ENCODE peak calls at places on chromosomes 2 and 18, in six cellular contexts. U is PC-3, F is H9, E is fibroblast of lung, Q is HCT116, R is SK-N-SH. H is an unnamed sample.

GRCh38 chr2:156333274-156333950 is 891 bp upstream of the NR4A2 start:
- DNase-seq in R (no peak), E (no peak), Q (no peak), U (peak; percentile 30), F (no peak), H (no peak)

GRCh38 chr18:5903386-5903785 is 8.1 kb upstream of the TMEM200C start:
- DNase-seq in F (no peak), R (no peak), Q (no peak), E (no peak), U (no peak), H (no peak)

GRCh38 chr2:38523728-38524437 is 78.8 kb downstream of the HNRNPLL start:
- DNase-seq in Q (no peak), E (no peak), U (no peak), F (peak; percentile 65), R (peak; percentile 52), H (peak; percentile 92)

GRCh38 chr18:48488388-48488850 is 50.4 kb upstream of the CTIF start:
- DNase-seq in U (peak; percentile 78), R (no peak), E (peak; percentile 97), Q (peak; percentile 41), F (no peak), H (no peak)

GRCh38 chr2:230090978-230091377 is 22.3 kb upstream of the SLC16A14 start:
- DNase-seq in U (no peak), F (no peak), E (no peak), Q (no peak), R (no peak), H (no peak)

GRCh38 chr2:33302348-33302747 is 174.1 kb upstream of the RASGRP3 start:
- DNase-seq in Q (no peak), R (no peak), F (no peak), U (no peak), E (no peak), H (no peak)

GRCh38 chr2:240469747-240470146 is 34.3 kb downstream of the GPC1 start:
- DNase-seq in Q (no peak), U (no peak), F (no peak), R (no peak), E (no peak), H (no peak)

GRCh38 chr2:74573747-74574562 is 19.4 kb downstream of the DOK1 start:
- DNase-seq in R (no peak), E (peak; percentile 44), U (peak; percentile 72), F (no peak), Q (no peak), H (peak; percentile 91)

GRCh38 chr2:181937473-181937872 is 45.9 kb downstream of the ITPRID2 start:
- DNase-seq in R (no peak), F (no peak), Q (no peak), E (no peak), U (peak; percentile 20), H (no peak)

GRCh38 chr2:26246818-26247217 is 2.1 kb downstream of the HADHB start:
- DNase-seq in E (peak; percentile 59), U (peak; percentile 44), F (no peak), R (no peak), Q (no peak), H (no peak)

GRCh38 chr2:230418341-230419016 is 2.5 kb downstream of the SP100 start:
- DNase-seq in U (peak; percentile 42), F (no peak), R (no peak), Q (no peak), E (peak; percentile 83), H (no peak)

GRCh38 chr2:156935611-156936010 is 321.9 kb upstream of the GALNT5 start:
- DNase-seq in F (no peak), R (no peak), Q (no peak), U (peak; percentile 98), E (peak; percentile 71), H (no peak)

GRCh38 chr2:196370386-196370785 is 199.0 kb upstream of the STK17B start:
- DNase-seq in Q (no peak), E (peak; percentile 48), F (no peak), U (no peak), R (no peak), H (no peak)

GRCh38 chr2:200156140-200156858 is 150.2 kb upstream of the SPATS2L start:
- DNase-seq in R (no peak), U (peak; percentile 63), E (peak; percentile 83), F (no peak), Q (no peak), H (no peak)

GRCh38 chr2:121239969-121240368 is 45.0 kb downstream of the TFCP2L1 start:
- DNase-seq in U (no peak), Q (no peak), R (no peak), E (no peak), F (no peak), H (no peak)

GRCh38 chr2:153479527-153479926 is 965 bp upstream of the RPRM start:
- DNase-seq in F (no peak), Q (no peak), U (peak; percentile 54), R (no peak), E (peak; percentile 2), H (no peak)

GRCh38 chr2:58535182-58535581 is 294.1 kb upstream of the FANCL start:
- DNase-seq in Q (no peak), R (no peak), F (peak; percentile 74), E (no peak), U (no peak), H (no peak)

GRCh38 chr2:237073552-237073951 is 12.1 kb upstream of the COPS8 start:
- DNase-seq in Q (no peak), R (no peak), U (peak; percentile 57), F (no peak), E (peak; percentile 91), H (no peak)

GRCh38 chr2:218033590-218034496 is 31.0 kb upstream of the TNS1 start:
- DNase-seq in F (peak; percentile 58), E (no peak), R (no peak), Q (no peak), U (no peak), H (no peak)

GRCh38 chr18:58863539-58864145 is 1.0 kb upstream of the ZNF532 start:
- DNase-seq in R (peak; percentile 82), U (peak; percentile 38), E (peak; percentile 46), Q (no peak), F (no peak), H (peak; percentile 65)

GRCh38 chr2:108988796-108989713 is at the start of gene EDAR:
- DNase-seq in F (peak; percentile 88), U (peak; percentile 77), R (peak; percentile 67), E (peak; percentile 36), Q (peak; percentile 57), H (peak; percentile 55)

GRCh38 chr18:25192065-25192464 is 159.9 kb downstream of the ZNF521 start:
- DNase-seq in E (no peak), F (no peak), Q (no peak), U (no peak), R (no peak), H (no peak)

DNA sequence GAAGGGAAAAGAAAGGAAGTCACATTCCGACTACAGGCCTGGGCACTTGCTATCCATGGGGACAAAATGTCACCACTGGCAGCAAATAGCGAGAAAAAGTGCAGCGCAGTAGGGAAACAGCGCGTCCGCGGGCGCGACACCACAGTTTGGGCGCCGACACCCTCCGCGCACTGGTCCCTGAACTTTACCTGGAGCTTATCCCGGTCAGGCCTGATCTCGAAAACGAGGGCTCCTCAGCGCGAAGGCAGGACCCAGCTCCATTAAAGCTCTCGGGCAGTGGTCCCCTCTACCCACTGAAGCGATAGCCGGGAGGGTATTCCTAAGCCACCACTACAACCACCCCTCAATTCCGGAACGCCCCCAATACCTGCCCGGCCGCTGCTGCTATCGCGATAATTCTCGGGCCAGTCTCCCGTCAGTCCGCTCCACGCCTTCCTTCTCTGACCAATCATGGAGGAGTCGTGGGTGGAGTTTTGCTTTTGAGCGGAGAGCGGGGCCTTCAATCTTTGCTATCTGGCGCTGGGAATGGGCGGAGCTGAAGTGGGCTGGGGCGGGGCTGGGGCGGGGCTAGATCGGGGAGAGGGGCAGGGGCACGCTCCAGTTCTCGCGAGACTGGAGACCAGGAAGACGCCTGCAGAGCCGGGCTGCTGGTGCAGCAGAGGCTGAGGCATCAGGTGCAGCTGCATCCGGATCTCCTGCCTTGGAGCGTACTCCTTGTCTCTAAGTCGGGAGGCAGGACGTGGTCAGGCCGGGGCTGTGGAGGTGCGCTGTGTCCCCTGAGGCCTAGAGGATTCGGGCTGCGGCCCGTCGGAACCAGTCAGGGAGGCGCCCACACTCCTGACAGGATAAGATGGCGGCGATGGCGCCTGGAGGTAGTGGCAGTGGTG is at the start of the genes PIGN and RELCH:
- DNase-seq in F (peak; percentile 99), Q (peak; percentile 97), R (peak; percentile 95), U (peak; percentile 98), E (peak; percentile 96), H (peak; percentile 99)
- H3K4me2 ChIP-seq in F (peak within 1 kb of the TSS; percentile 88), Q (peak within 1 kb of the TSS; percentile 91), R (peak within 1 kb of the TSS; percentile 97), U (peak within 1 kb of the TSS; percentile 97), E (peak within 1 kb of the TSS; percentile 99), H (peak within 1 kb of the TSS; percentile 84)

GRCh38 chr2:35356332-35356731 is 999.2 kb upstream of the CRIM1 start:
- DNase-seq in Q (no peak), F (no peak), U (no peak), R (no peak), E (no peak), H (no peak)
- H3K27me3 ChIP-seq in Q (no peaks in the 10 kb centered on the region), F (no peaks in the 10 kb centered on the region), U (no peaks in the 10 kb centered on the region), R (no peaks in the 10 kb centered on the region), E (no peaks in the 10 kb centered on the region), H (no peaks in the 10 kb centered on the region)

GRCh38 chr2:127515383-127515915 is 10.8 kb downstream of the IWS1 start:
- DNase-seq in F (no peak), R (no peak), Q (no peak), U (no peak), E (peak; percentile 74), H (no peak)

GRCh38 chr2:127514076-127514475 is 12.2 kb downstream of the IWS1 start:
- DNase-seq in E (no peak), Q (no peak), U (no peak), F (no peak), R (no peak), H (no peak)

GRCh38 chr2:127514485-127514884 is 11.8 kb downstream of the IWS1 start:
- DNase-seq in E (no peak), F (no peak), Q (no peak), R (no peak), U (no peak), H (no peak)

GRCh38 chr2:127517465-127517864 is 8.8 kb downstream of the IWS1 start:
- DNase-seq in R (no peak), F (no peak), E (peak; percentile 7), U (no peak), Q (no peak), H (no peak)

GRCh38 chr2:127516031-127516430 is 10.3 kb downstream of the IWS1 start:
- DNase-seq in E (peak; percentile 98), R (no peak), F (no peak), U (no peak), Q (no peak), H (no peak)
- H3K9ac ChIP-seq in E (no peak overlapping the region), R (no peak overlapping the region), F (no peak overlapping the region), U (no peak overlapping the region), Q (no peak overlapping the region), H (no peak overlapping the region)

DNA sequence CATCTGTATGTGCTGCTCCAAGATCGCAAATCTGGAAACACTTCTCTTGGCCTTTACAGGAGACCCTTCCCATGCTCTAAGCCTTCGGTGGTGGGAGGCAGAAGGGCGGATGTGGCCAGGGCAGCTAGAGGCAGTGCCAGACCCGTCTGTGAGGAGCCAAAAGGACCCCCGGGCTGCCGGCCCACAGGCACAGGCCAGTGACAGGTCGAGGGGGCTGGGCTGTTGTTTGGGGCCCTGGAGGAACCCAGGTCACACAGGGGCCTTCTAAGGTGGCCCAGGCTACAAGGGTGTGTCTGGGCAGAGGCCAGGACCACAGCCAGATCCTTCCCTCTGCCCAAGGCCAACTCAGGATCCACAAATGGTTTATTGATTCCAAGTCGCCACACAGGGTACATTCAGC is 49.4 kb downstream of the SLC66A2 start:
- DNase-seq in R (no peak), U (no peak), E (no peak), F (peak; percentile 20), Q (no peak), H (no peak)
- H3K4me2 ChIP-seq in R (no peak overlapping the region), U (no peak overlapping the region), E (no peak overlapping the region), F (no peak overlapping the region), Q (no peak overlapping the region), H (no peak overlapping the region)

GRCh38 chr2:23563673-23564617 is 179.0 kb downstream of the KLHL29 start:
- DNase-seq in U (no peak), E (peak; percentile 51), F (peak; percentile 53), R (peak; percentile 93), Q (no peak), H (no peak)
- H3K27me3 ChIP-seq in U (no peaks in the 10 kb centered on the region), E (peaks cover 2% of the 10 kb centered on the region), F (no peaks in the 10 kb centered on the region), R (no peaks in the 10 kb centered on the region), Q (no peaks in the 10 kb centered on the region), H (no peaks in the 10 kb centered on the region)